ENCODE peak calls at places on chromosomes 3 and 15, in eight cellular contexts. One of them, this sample, is unnamed.
A peak's percentile ranks its signal among the peaks of the same experiment; 100 is the strongest.

GRCh38 chr3:66795365-66795764 is 202.7 kb upstream of the KBTBD8 start:
- DNase-seq in stimulated activated CD8-positive, alpha-beta memory T cell treated with anti-CD3 and anti-CD28 coated beads, Interleukin-4, amount 100 ng/mL, for 4 hours: no peak
- DNase-seq in OCI-M1: no peak
- DNase-seq in smooth muscle cell of the brain vasculature: peak; percentile 71
- DNase-seq in right cardiac atrium: no peak
- DNase-seq in T47D: no peak
- DNase-seq in heart right ventricle: no peak
- DNase-seq in HFFc6: no peak
- DNase-seq in this sample: no peak

GRCh38 chr3:43866529-43867353 is 176.0 kb downstream of the ABHD5 start:
- DNase-seq in right cardiac atrium: no peak
- DNase-seq in T47D: no peak
- DNase-seq in smooth muscle cell of the brain vasculature: peak; percentile 72
- DNase-seq in stimulated activated CD8-positive, alpha-beta memory T cell treated with anti-CD3 and anti-CD28 coated beads, Interleukin-4, amount 100 ng/mL, for 4 hours: no peak
- DNase-seq in OCI-M1: no peak
- DNase-seq in HFFc6: peak; percentile 90
- DNase-seq in heart right ventricle: no peak
- DNase-seq in this sample: no peak

GRCh38 chr3:57518276-57518914 is 25.7 kb downstream of the DNAH12 start:
- DNase-seq in OCI-M1: peak; percentile 62
- DNase-seq in right cardiac atrium: no peak
- DNase-seq in stimulated activated CD8-positive, alpha-beta memory T cell treated with anti-CD3 and anti-CD28 coated beads, Interleukin-4, amount 100 ng/mL, for 4 hours: no peak
- DNase-seq in T47D: no peak
- DNase-seq in smooth muscle cell of the brain vasculature: no peak
- DNase-seq in HFFc6: no peak
- DNase-seq in heart right ventricle: no peak
- DNase-seq in this sample: no peak

GRCh38 chr15:33152502-33153109 is 41.9 kb downstream of the FMN1 start:
- DNase-seq in stimulated activated CD8-positive, alpha-beta memory T cell treated with anti-CD3 and anti-CD28 coated beads, Interleukin-4, amount 100 ng/mL, for 4 hours: no peak
- DNase-seq in smooth muscle cell of the brain vasculature: no peak
- DNase-seq in heart right ventricle: no peak
- DNase-seq in right cardiac atrium: no peak
- DNase-seq in HFFc6: no peak
- DNase-seq in T47D: no peak
- DNase-seq in OCI-M1: peak; percentile 50
- DNase-seq in this sample: no peak

GRCh38 chr15:69031013-69032001 is 16.8 kb downstream of the NOX5 start:
- DNase-seq in smooth muscle cell of the brain vasculature: no peak
- DNase-seq in OCI-M1: peak; percentile 83
- DNase-seq in heart right ventricle: peak; percentile 19
- DNase-seq in stimulated activated CD8-positive, alpha-beta memory T cell treated with anti-CD3 and anti-CD28 coated beads, Interleukin-4, amount 100 ng/mL, for 4 hours: no peak
- DNase-seq in HFFc6: no peak
- DNase-seq in right cardiac atrium: peak; percentile 73
- DNase-seq in T47D: peak; percentile 76
- DNase-seq in this sample: no peak

GRCh38 chr3:126267169-126267975 is 87.0 kb upstream of the ALDH1L1 start:
- DNase-seq in right cardiac atrium: peak; percentile 93
- DNase-seq in HFFc6: peak; percentile 95
- DNase-seq in stimulated activated CD8-positive, alpha-beta memory T cell treated with anti-CD3 and anti-CD28 coated beads, Interleukin-4, amount 100 ng/mL, for 4 hours: no peak
- DNase-seq in T47D: peak; percentile 50
- DNase-seq in heart right ventricle: peak; percentile 45
- DNase-seq in smooth muscle cell of the brain vasculature: no peak
- DNase-seq in OCI-M1: no peak
- DNase-seq in this sample: no peak

GRCh38 chr3:56694852-56695563 is 11.9 kb upstream of the TASOR start:
- DNase-seq in T47D: no peak
- DNase-seq in stimulated activated CD8-positive, alpha-beta memory T cell treated with anti-CD3 and anti-CD28 coated beads, Interleukin-4, amount 100 ng/mL, for 4 hours: no peak
- DNase-seq in right cardiac atrium: no peak
- DNase-seq in HFFc6: no peak
- DNase-seq in OCI-M1: peak; percentile 8
- DNase-seq in heart right ventricle: no peak
- DNase-seq in smooth muscle cell of the brain vasculature: no peak
- DNase-seq in this sample: no peak

GRCh38 chr3:186713499-186713898 is 3.7 kb upstream of the KNG1 start:
- DNase-seq in right cardiac atrium: no peak
- DNase-seq in heart right ventricle: no peak
- DNase-seq in stimulated activated CD8-positive, alpha-beta memory T cell treated with anti-CD3 and anti-CD28 coated beads, Interleukin-4, amount 100 ng/mL, for 4 hours: no peak
- DNase-seq in smooth muscle cell of the brain vasculature: no peak
- DNase-seq in HFFc6: no peak
- DNase-seq in T47D: no peak
- DNase-seq in OCI-M1: no peak
- DNase-seq in this sample: no peak

GRCh38 chr3:142896996-142897395 is 8.1 kb upstream of the PCOLCE2 start:
- DNase-seq in OCI-M1: no peak
- DNase-seq in heart right ventricle: no peak
- DNase-seq in T47D: peak; percentile 44
- DNase-seq in stimulated activated CD8-positive, alpha-beta memory T cell treated with anti-CD3 and anti-CD28 coated beads, Interleukin-4, amount 100 ng/mL, for 4 hours: no peak
- DNase-seq in smooth muscle cell of the brain vasculature: no peak
- DNase-seq in right cardiac atrium: no peak
- DNase-seq in HFFc6: no peak
- DNase-seq in this sample: no peak

GRCh38 chr3:45929042-45929679 is 14.1 kb upstream of the CXCR6 start:
- DNase-seq in heart right ventricle: no peak
- DNase-seq in T47D: peak; percentile 66
- DNase-seq in stimulated activated CD8-positive, alpha-beta memory T cell treated with anti-CD3 and anti-CD28 coated beads, Interleukin-4, amount 100 ng/mL, for 4 hours: no peak
- DNase-seq in right cardiac atrium: no peak
- DNase-seq in OCI-M1: peak; percentile 54
- DNase-seq in HFFc6: peak; percentile 7
- DNase-seq in smooth muscle cell of the brain vasculature: no peak
- DNase-seq in this sample: no peak

GRCh38 chr3:146164071-146164470 is 3.1 kb upstream of the PLOD2 start:
- DNase-seq in stimulated activated CD8-positive, alpha-beta memory T cell treated with anti-CD3 and anti-CD28 coated beads, Interleukin-4, amount 100 ng/mL, for 4 hours: no peak
- DNase-seq in OCI-M1: no peak
- DNase-seq in heart right ventricle: no peak
- DNase-seq in HFFc6: no peak
- DNase-seq in smooth muscle cell of the brain vasculature: no peak
- DNase-seq in right cardiac atrium: no peak
- DNase-seq in T47D: no peak
- DNase-seq in this sample: no peak

GRCh38 chr3:113275876-113276580 is 64.7 kb downstream of the BOC start:
- DNase-seq in OCI-M1: peak; percentile 7
- DNase-seq in right cardiac atrium: peak; percentile 77
- DNase-seq in HFFc6: peak; percentile 1
- DNase-seq in smooth muscle cell of the brain vasculature: peak; percentile 88
- DNase-seq in stimulated activated CD8-positive, alpha-beta memory T cell treated with anti-CD3 and anti-CD28 coated beads, Interleukin-4, amount 100 ng/mL, for 4 hours: no peak
- DNase-seq in heart right ventricle: no peak
- DNase-seq in T47D: no peak
- DNase-seq in this sample: peak; percentile 2

GRCh38 chr15:38464675-38465074 is 10.7 kb downstream of the FAM98B start:
- DNase-seq in OCI-M1: no peak
- DNase-seq in smooth muscle cell of the brain vasculature: no peak
- DNase-seq in HFFc6: no peak
- DNase-seq in right cardiac atrium: no peak
- DNase-seq in heart right ventricle: no peak
- DNase-seq in T47D: no peak
- DNase-seq in stimulated activated CD8-positive, alpha-beta memory T cell treated with anti-CD3 and anti-CD28 coated beads, Interleukin-4, amount 100 ng/mL, for 4 hours: no peak
- DNase-seq in this sample: no peak

GRCh38 chr15:85316244-85316934 is 64.0 kb upstream of the AKAP13 start:
- DNase-seq in OCI-M1: no peak
- DNase-seq in stimulated activated CD8-positive, alpha-beta memory T cell treated with anti-CD3 and anti-CD28 coated beads, Interleukin-4, amount 100 ng/mL, for 4 hours: no peak
- DNase-seq in T47D: no peak
- DNase-seq in smooth muscle cell of the brain vasculature: no peak
- DNase-seq in right cardiac atrium: no peak
- DNase-seq in heart right ventricle: no peak
- DNase-seq in HFFc6: peak; percentile 89
- DNase-seq in this sample: no peak

GRCh38 chr15:65177901-65178300 is 7.2 kb downstream of the CLPX start:
- DNase-seq in smooth muscle cell of the brain vasculature: no peak
- DNase-seq in stimulated activated CD8-positive, alpha-beta memory T cell treated with anti-CD3 and anti-CD28 coated beads, Interleukin-4, amount 100 ng/mL, for 4 hours: no peak
- DNase-seq in HFFc6: peak; percentile 20
- DNase-seq in OCI-M1: no peak
- DNase-seq in heart right ventricle: no peak
- DNase-seq in right cardiac atrium: no peak
- DNase-seq in T47D: no peak
- DNase-seq in this sample: no peak

GRCh38 chr15:88705769-88706165 is 67.0 kb downstream of the ISG20 start:
- DNase-seq in OCI-M1: no peak
- DNase-seq in stimulated activated CD8-positive, alpha-beta memory T cell treated with anti-CD3 and anti-CD28 coated beads, Interleukin-4, amount 100 ng/mL, for 4 hours: no peak
- DNase-seq in HFFc6: no peak
- DNase-seq in heart right ventricle: no peak
- DNase-seq in right cardiac atrium: no peak
- DNase-seq in smooth muscle cell of the brain vasculature: no peak
- DNase-seq in T47D: no peak
- DNase-seq in this sample: no peak

This sample was measured in glomerular endothelial cell.